ENCODE peak calls at places on chromosome 11, in five cellular contexts. O is SK-N-SH, F is HepG2, C is H1, L is GM12878. Q is an unnamed sample.

GRCh38 chr11:101436511-101437142 is 147.2 kb downstream of the TRPC6 start:
- DNase-seq in O (peak), F (peak), C (no peak), L (no peak), Q (peak)

GRCh38 chr11:34354782-34355181 is 3.0 kb downstream of the ABTB2 start:
- DNase-seq in O (no peak), F (no peak), C (no peak), L (no peak), Q (no peak)

GRCh38 chr11:9095421-9095820 is 4.0 kb upstream of the SCUBE2 start:
- DNase-seq in O (no peak), F (no peak), C (no peak), L (no peak), Q (no peak)

GRCh38 chr11:1104411-1105182 is 29.9 kb downstream of the MUC2 start:
- DNase-seq in O (no peak), F (no peak), C (no peak), L (no peak), Q (no peak)

GRCh38 chr11:65182258-65183170 is 786 bp downstream of the CAPN1 start:
- DNase-seq in O (no peak), F (peak), C (no peak), L (no peak), Q (peak)

GRCh38 chr11:122059565-122059964 is 56.5 kb downstream of the BLID start:
- DNase-seq in O (no peak), F (no peak), C (no peak), L (no peak), Q (no peak)

GRCh38 chr11:85749884-85750283 is 61.1 kb downstream of the SYTL2 start:
- DNase-seq in O (no peak), F (no peak), C (no peak), L (no peak), Q (no peak)

GRCh38 chr11:128720522-128720985 is 26.7 kb downstream of the FLI1 start:
- DNase-seq in O (no peak), F (no peak), C (no peak), L (no peak), Q (no peak)

GRCh38 chr11:128904872-128905344 is 13.8 kb downstream of the KCNJ5 start:
- DNase-seq in O (peak), F (no peak), C (no peak), L (no peak), Q (peak)

GRCh38 chr11:70778828-70779365 is 380.6 kb downstream of the CTTN start:
- DNase-seq in O (peak), F (no peak), C (no peak), L (no peak), Q (no peak)

GRCh38 chr11:45021001-45021400 is 70.3 kb upstream of the TP53I11 start:
- DNase-seq in O (no peak), F (no peak), C (no peak), L (no peak), Q (no peak)

GRCh38 chr11:121473064-121473777 is 20.5 kb upstream of the SORL1-AS1 start:
- DNase-seq in O (no peak), F (no peak), C (no peak), L (no peak), Q (no peak)

GRCh38 chr11:8863838-8864237 is 47.2 kb upstream of the AKIP1 start:
- DNase-seq in O (no peak), F (no peak), C (no peak), L (no peak), Q (no peak)

GRCh38 chr11:62151737-62152102 is 27.9 kb downstream of the INCENP start:
- DNase-seq in O (no peak), F (no peak), C (no peak), L (no peak), Q (no peak)

GRCh38 chr11:62152245-62153086 is 28.7 kb downstream of the INCENP start:
- DNase-seq in O (peak), F (no peak), C (no peak), L (no peak), Q (no peak)

GRCh38 chr11:62150887-62151736 is 27.3 kb downstream of the INCENP start:
- DNase-seq in O (no peak), F (no peak), C (no peak), L (no peak), Q (no peak)

GRCh38 chr11:62153087-62153395 is 29.2 kb downstream of the INCENP start:
- DNase-seq in O (no peak), F (no peak), C (no peak), L (no peak), Q (no peak)

DNA sequence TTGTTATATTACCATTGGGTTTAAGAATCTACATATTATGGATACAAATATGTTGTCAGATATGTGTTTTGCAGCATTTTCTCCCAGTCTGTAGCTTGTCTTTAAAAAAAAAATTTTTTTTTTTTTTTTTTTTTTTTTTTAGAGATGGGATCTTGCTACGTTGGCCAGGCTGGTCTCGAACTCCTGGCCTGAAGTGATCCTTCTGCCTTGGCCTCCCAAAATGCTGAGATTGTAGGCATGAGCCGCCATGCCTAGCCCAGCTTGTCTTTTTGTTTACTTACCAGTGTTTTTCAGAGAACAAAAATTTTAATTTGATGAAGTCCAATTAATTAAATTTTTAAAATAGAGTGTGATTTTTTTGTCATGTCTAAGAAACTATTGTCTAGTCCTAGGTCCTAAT is 29.8 kb downstream of the INCENP start:
- DNase-seq in O (no peak), F (no peak), C (no peak), L (no peak), Q (no peak)
- TF ChIP-seq GABPA in O (no peak), F (no peak), C (no peak), L (no peak), Q (no peak)

GRCh38 chr11:111575748-111576147 is 26.5 kb upstream of the SIK2 start:
- DNase-seq in O (no peak), F (no peak), C (no peak), L (no peak), Q (no peak)

GRCh38 chr11:111571829-111572501 is 30.3 kb upstream of the SIK2 start:
- DNase-seq in O (no peak), F (peak), C (no peak), L (no peak), Q (no peak)

GRCh38 chr11:111570796-111571195 is 30.3 kb downstream of the LAYN start:
- DNase-seq in O (no peak), F (no peak), C (no peak), L (no peak), Q (no peak)

GRCh38 chr11:111573821-111574249 is 28.4 kb upstream of the SIK2 start:
- DNase-seq in O (no peak), F (no peak), C (no peak), L (no peak), Q (no peak)

GRCh38 chr11:111574373-111575230 is 27.6 kb upstream of the SIK2 start:
- DNase-seq in O (no peak), F (no peak), C (no peak), L (no peak), Q (no peak)
- H2AFZ ChIP-seq in O (no peak), F (no peak), C (no peak), L (peak), Q (peak)

GRCh38 chr11:95455228-95455627 is 224.2 kb upstream of the SESN3 start:
- DNase-seq in O (no peak), F (no peak), C (no peak), L (no peak), Q (no peak)

GRCh38 chr11:95450547-95451123 is 219.6 kb upstream of the SESN3 start:
- DNase-seq in O (no peak), F (no peak), C (no peak), L (no peak), Q (no peak)

GRCh38 chr11:95451261-95451660 is 220.3 kb upstream of the SESN3 start:
- DNase-seq in O (no peak), F (no peak), C (no peak), L (no peak), Q (no peak)

GRCh38 chr11:95451682-95452081 is 220.7 kb upstream of the SESN3 start:
- DNase-seq in O (no peak), F (no peak), C (no peak), L (no peak), Q (no peak)

DNA sequence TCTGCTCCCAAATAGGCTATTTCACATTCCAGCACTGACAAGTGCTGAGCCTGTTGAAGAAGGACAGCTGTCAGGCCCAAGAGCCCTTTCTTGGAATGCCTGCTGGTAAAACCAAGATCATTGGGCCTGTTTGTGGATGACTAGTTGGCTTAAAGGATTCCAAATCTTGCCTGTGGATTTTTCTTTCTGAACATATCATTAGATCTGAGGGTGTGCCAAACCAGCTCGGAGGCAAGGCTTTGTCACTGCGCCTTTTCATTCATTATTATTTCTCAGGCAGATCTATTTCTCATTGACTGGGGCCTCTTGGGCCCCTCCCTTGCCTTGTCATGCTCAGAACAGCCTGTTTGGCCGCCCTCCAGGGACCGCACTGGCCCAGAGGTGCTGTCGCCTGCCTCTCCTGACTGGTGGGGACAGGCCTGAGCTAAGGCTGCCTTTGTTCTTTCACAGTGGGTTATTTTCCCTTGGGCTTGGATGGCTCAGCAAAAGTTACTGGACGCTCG is 222.7 kb upstream of the SESN3 start:
- DNase-seq in O (no peak), F (no peak), C (no peak), L (no peak), Q (peak)
- TF ChIP-seq GABPA in O (no peak), F (no peak), C (no peak), L (no peak), Q (no peak)

GRCh38 chr11:91742155-91742554 is 482.5 kb upstream of the FAT3 start:
- DNase-seq in O (no peak), F (no peak), C (no peak), L (no peak), Q (no peak)
- H2AFZ ChIP-seq in O (no peak), F (no peak), C (no peak), L (no peak), Q (no peak)

Q was measured in K562.